ENCODE peak calls at places on chromosomes 4 and X, in ten cellular contexts. V is A549, S is esophagus squamous epithelium, O is body of pancreas, Z is IMR-90, Q is ovary, C is breast epithelium, R is gastrocnemius medialis, G is adrenal gland, F is heart left ventricle. B is an unnamed sample. For H3K4me1, the result is how much of the 10 kb centered on the place peaks cover.

GRCh38 chr4:34854451-34854850 is 1389.9 kb downstream of the ARAP2 start:
- DNase-seq in Q (no peak), S (no peak), O (no peak), G (no peak), V (no peak), C (no peak), R (no peak), Z (no peak), F (peak), B (no peak)

GRCh38 chr4:128517739-128518510 is 230.3 kb upstream of the PGRMC2 start:
- DNase-seq in Q (peak), S (no peak), C (no peak), G (peak), O (peak), Z (peak), F (peak), V (peak), R (no peak), B (no peak)

GRCh38 chrX:140050906-140051305 is 85.6 kb upstream of the CXorf66 start:
- DNase-seq in G (peak), V (no peak), F (no peak), R (no peak), O (no peak), Z (peak), C (no peak), S (no peak), Q (no peak), B (no peak)

GRCh38 chr4:48031802-48032525 is 15.4 kb downstream of the NIPAL1 start:
- DNase-seq in G (peak), Z (peak), F (peak), O (peak), Q (no peak), S (no peak), R (peak), C (no peak), V (no peak), B (no peak)

GRCh38 chr4:144449623-144450022 is 196.3 kb upstream of the HHIP start:
- DNase-seq in V (no peak), O (no peak), S (no peak), F (peak), C (no peak), Z (no peak), R (no peak), Q (no peak), G (peak), B (no peak)

GRCh38 chr4:15652191-15652590 is 3.0 kb downstream of the FBXL5 start:
- DNase-seq in O (no peak), Z (peak), G (no peak), R (no peak), C (no peak), F (no peak), V (no peak), Q (no peak), S (no peak), B (no peak)

GRCh38 chr4:96092151-96092705 is 252.3 kb downstream of the PDHA2 start:
- DNase-seq in Z (no peak), O (no peak), R (no peak), C (no peak), Q (no peak), V (no peak), F (no peak), S (no peak), G (no peak), B (no peak)

GRCh38 chr4:71130827-71131603 is 137.6 kb downstream of the DCK start:
- DNase-seq in R (no peak), O (no peak), Z (peak), F (no peak), S (no peak), Q (no peak), C (no peak), V (peak), G (no peak), B (no peak)

GRCh38 chr4:11119474-11119873 is 309.2 kb downstream of the HS3ST1 start:
- DNase-seq in G (no peak), C (no peak), Q (no peak), V (no peak), F (no peak), O (no peak), R (no peak), Z (no peak), S (no peak), B (no peak)

GRCh38 chrX:47361538-47362511 is 8.6 kb upstream of the ZNF157 start:
- DNase-seq in R (peak), Q (peak), S (no peak), Z (peak), O (peak), F (peak), V (peak), C (no peak), G (peak), B (peak)

GRCh38 chr4:125432078-125432477 is 117.3 kb downstream of the FAT4 start:
- DNase-seq in G (no peak), O (no peak), V (no peak), R (no peak), Z (peak), F (no peak), Q (no peak), C (no peak), S (no peak), B (no peak)

GRCh38 chr4:145446184-145446583 is 35.5 kb upstream of the SMAD1 start:
- DNase-seq in G (no peak), Q (no peak), R (no peak), Z (no peak), F (no peak), C (no peak), V (no peak), O (no peak), S (no peak), B (no peak)

GRCh38 chr4:82710202-82710929 is 88.2 kb downstream of the SCD5 start:
- DNase-seq in C (no peak), S (no peak), F (no peak), R (no peak), Q (peak), O (no peak), V (no peak), Z (no peak), G (peak), B (no peak)

GRCh38 chrX:77946571-77946970 is 22.9 kb downstream of the PGAM4 start:
- DNase-seq in O (no peak), G (no peak), C (no peak), R (no peak), V (no peak), F (no peak), S (no peak), Z (no peak), Q (no peak), B (no peak)

GRCh38 chr4:110982486-110982885 is 359.6 kb upstream of the PITX2 start:
- DNase-seq in C (no peak), Q (no peak), S (no peak), G (no peak), R (no peak), F (no peak), Z (no peak), O (no peak), V (no peak), B (no peak)

GRCh38 chr4:189858445-189858844 is 82.2 kb upstream of the FRG1 start:
- DNase-seq in Q (no peak), F (no peak), G (no peak), S (no peak), V (no peak), C (no peak), O (no peak), R (no peak), Z (no peak), B (no peak)

GRCh38 chr4:153757407-153757806 is 2.4 kb downstream of the RNF175 start:
- DNase-seq in G (peak), F (no peak), C (no peak), V (no peak), Q (no peak), R (no peak), S (no peak), Z (no peak), O (no peak), B (no peak)

GRCh38 chrX:108072746-108073145 is 18.6 kb downstream of the PSMD10 start:
- DNase-seq in C (no peak), Z (peak), S (no peak), F (no peak), Q (no peak), G (no peak), V (no peak), R (no peak), O (no peak), B (no peak)

GRCh38 chr4:42371306-42372063 is 25.8 kb upstream of the SHISA3 start:
- DNase-seq in Q (no peak), G (peak), F (no peak), Z (peak), O (peak), C (no peak), R (no peak), S (no peak), V (peak), B (no peak)

GRCh38 chrX:136170109-136170800 is 22.9 kb downstream of the FHL1 start:
- DNase-seq in O (no peak), C (no peak), V (no peak), G (peak), F (peak), R (no peak), Z (peak), Q (no peak), S (no peak), B (peak)

GRCh38 chr4:121484633-121485032 is 103.8 kb upstream of the QRFPR start:
- DNase-seq in O (peak), G (peak), Q (no peak), R (no peak), F (peak), Z (peak), S (no peak), V (peak), C (no peak), B (peak)

GRCh38 chr4:177214935-177215334 is 94.7 kb upstream of the NEIL3 start:
- DNase-seq in S (no peak), V (no peak), O (no peak), F (no peak), Q (no peak), R (no peak), G (no peak), Z (peak), C (no peak), B (no peak)

GRCh38 chr4:27684501-27685077 is 823.9 kb downstream of the STIM2 start:
- DNase-seq in Z (peak), R (no peak), O (peak), C (peak), Q (no peak), G (peak), F (peak), S (no peak), V (no peak), B (peak)

GRCh38 chr4:101205878-101206277 is 141.4 kb downstream of the PPP3CA start:
- DNase-seq in Z (peak), V (no peak), S (no peak), F (no peak), Q (no peak), G (no peak), C (no peak), O (peak), R (no peak), B (no peak)

GRCh38 chr4:108833041-108833440 is 70.2 kb upstream of the ETNPPL start:
- DNase-seq in V (no peak), C (no peak), Z (peak), Q (no peak), R (no peak), S (no peak), G (no peak), F (no peak), O (no peak), B (no peak)

GRCh38 chr4:24778427-24779225 is 16.7 kb upstream of the SOD3 start:
- DNase-seq in F (no peak), C (no peak), O (no peak), Z (peak), G (peak), R (peak), S (no peak), Q (peak), V (no peak), B (no peak)

GRCh38 chrX:17922303-17922702 is 61.2 kb upstream of the RAI2 start:
- DNase-seq in Z (no peak), G (no peak), Q (no peak), R (no peak), F (no peak), S (no peak), O (peak), V (no peak), C (no peak), B (no peak)

GRCh38 chr4:165597581-165598480 is 219.0 kb downstream of the CPE start:
- DNase-seq in S (no peak), G (no peak), R (no peak), Z (no peak), C (no peak), Q (no peak), O (no peak), F (no peak), V (no peak), B (no peak)

GRCh38 chr4:165684177-165684870 is 188.7 kb upstream of the TLL1 start:
- DNase-seq in C (no peak), Z (no peak), Q (no peak), S (no peak), O (no peak), V (no peak), G (no peak), F (no peak), R (no peak), B (no peak)

GRCh38 chrX:100874240-100874798 is at the start of gene NOX1:
- DNase-seq in Z (peak), Q (no peak), R (no peak), S (no peak), C (no peak), F (no peak), G (no peak), O (no peak), V (no peak), B (no peak)
- TF ChIP-seq POLR2A in Z (no peak), Q (no peak), R (no peak), S (no peak), C (no peak), F (no peak), G (no peak), O (no peak), V (no peak), B (no peak)

GRCh38 chr4:8202526-8203375 is 3.7 kb downstream of the SH3TC1 start:
- DNase-seq in S (no peak), C (no peak), Z (no peak), V (no peak), F (no peak), G (no peak), O (no peak), Q (no peak), R (no peak), B (no peak)

GRCh38 chr4:8200302-8200975 is 1.3 kb downstream of the SH3TC1 start:
- DNase-seq in Z (peak), S (no peak), Q (no peak), F (peak), C (no peak), G (peak), V (no peak), R (peak), O (peak), B (no peak)

GRCh38 chr4:8199594-8200301 is 658 bp downstream of the SH3TC1 start:
- DNase-seq in R (no peak), O (peak), F (no peak), Z (no peak), G (no peak), V (peak), S (no peak), C (no peak), Q (no peak), B (peak)

GRCh38 chr4:8202108-8202507 is 3.0 kb downstream of the SH3TC1 start:
- DNase-seq in R (no peak), S (no peak), V (no peak), G (no peak), Z (no peak), O (no peak), Q (no peak), F (no peak), C (no peak), B (no peak)

DNA sequence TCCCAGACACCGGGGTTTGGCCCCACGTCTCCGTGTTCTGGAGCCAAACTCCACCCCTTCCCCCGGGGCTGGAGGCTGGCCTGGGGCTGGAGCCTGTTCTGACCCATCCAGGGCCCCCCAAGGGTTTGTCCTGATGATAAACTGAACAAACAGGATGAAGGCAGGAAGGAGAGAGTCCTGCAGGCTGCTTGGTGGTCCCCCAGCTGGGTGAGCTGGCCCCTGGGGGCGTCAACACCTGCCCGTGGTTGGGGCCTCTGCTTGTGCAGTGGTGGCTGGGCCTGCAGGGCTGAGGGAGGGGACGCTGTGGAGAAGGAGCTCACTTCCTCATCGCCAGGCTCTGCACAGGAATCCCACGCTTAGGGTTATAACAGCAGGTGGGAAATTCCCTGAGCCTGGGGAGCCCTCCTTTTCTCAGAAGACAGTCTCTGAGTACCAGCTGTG is 2.3 kb downstream of the SH3TC1 start:
- DNase-seq in O (no peak), S (no peak), G (no peak), Q (no peak), R (no peak), F (no peak), C (no peak), Z (no peak), V (no peak), B (no peak)
- H3K4me1 ChIP-seq in O (half or more), S (half or more), G (under half), Q (under half), R (under half), F (under half), C (under half), Z (under half), V (under half), B (under half)

GRCh38 chrX:112841820-112842157 is 1.2 kb upstream of the AMOT start:
- DNase-seq in S (no peak), F (no peak), V (no peak), C (no peak), O (no peak), G (no peak), Z (no peak), R (no peak), Q (no peak), B (no peak)
- H3K27ac ChIP-seq in S (no peak), F (no peak), V (no peak), C (peak), O (peak), G (no peak), Z (peak), R (peak), Q (no peak), B (no peak)

DNA sequence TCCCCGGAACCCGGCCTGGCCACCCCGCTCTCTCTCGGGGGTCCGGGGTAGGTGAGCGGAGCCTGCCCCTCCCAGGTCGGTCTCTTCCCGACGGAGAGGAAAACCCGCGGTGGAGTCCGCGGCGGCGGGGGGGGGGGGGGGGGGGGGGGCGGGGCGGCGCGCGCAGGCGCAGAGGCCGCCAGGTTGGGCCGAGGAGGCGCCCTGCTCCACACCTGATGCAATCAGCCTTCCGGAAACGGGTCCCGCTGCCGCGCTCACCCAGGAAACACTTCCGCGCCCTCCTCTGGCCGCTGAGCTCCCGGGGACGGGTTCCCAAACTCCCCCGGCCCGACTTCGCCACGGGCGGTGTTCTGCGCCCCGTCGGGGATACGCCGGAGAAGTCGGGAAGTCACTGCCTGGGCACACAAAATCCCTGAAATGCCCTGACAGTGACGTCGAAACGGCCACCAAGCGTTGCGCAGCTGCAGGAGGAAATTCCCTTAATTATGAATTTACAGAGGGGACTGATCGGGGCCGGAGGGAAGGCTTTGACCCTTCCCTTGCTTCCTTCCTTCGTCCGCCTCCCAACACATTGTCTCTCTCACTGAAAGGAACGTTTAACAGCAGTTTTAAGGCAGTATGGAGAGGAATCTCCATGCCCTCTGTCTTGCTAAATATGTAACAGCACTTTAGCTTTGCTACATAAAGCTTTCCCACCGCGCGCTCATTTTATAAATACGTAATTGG is 2.1 kb upstream of the APBB2 start:
- DNase-seq in G (peak), C (peak), R (peak), Z (peak), Q (peak), O (peak), S (no peak), F (peak), V (peak), B (peak)
- TF ChIP-seq POLR2A in G (peak), C (peak), R (peak), Z (no peak), Q (peak), O (peak), S (peak), F (peak), V (peak), B (peak)

GRCh38 chr4:2865381-2865780 is 21.7 kb downstream of the ADD1 start:
- DNase-seq in O (no peak), R (no peak), C (no peak), V (no peak), Q (no peak), S (no peak), G (no peak), Z (no peak), F (no peak), B (no peak)
- H3K4me1 ChIP-seq in O (half or more), R (half or more), C (under half), V (under half), Q (under half), S (half or more), G (half or more), Z (under half), F (half or more), B (under half)

DNA sequence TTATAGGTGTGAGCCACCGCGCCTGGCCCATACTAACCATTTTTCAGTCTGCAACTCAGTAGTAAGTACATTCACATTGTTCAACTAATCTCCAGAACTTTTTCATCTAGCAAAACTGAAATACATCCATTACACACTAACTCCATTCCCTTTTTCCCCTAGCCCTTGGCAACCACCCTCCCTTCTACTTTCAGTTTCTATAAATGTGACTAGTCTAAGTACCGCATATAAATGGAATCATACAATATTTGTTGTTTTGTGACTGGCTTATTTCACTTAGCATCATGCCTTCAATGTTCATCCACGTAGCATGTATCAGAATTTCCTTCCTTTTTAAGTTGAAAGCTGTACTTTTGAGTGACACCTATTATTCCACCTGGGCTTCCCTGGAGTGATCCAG is 44.6 kb upstream of the SETD7 start:
- DNase-seq in V (no peak), O (no peak), S (no peak), G (no peak), C (no peak), F (no peak), Q (no peak), Z (no peak), R (no peak), B (no peak)
- H3K27ac ChIP-seq in V (peak), O (no peak), S (no peak), G (no peak), C (no peak), F (no peak), Q (no peak), Z (no peak), R (no peak), B (no peak)